ENCODE peak calls at places on chromosomes 13 and 19, in ten cellular contexts. One of them, this sample, is unnamed.

GRCh38 chr19:53980553-53981407 is 10.7 kb upstream of the CACNG6 start:
- DNase-seq in psoas muscle: peak
- DNase-seq in adrenal gland: no peak
- DNase-seq in tibial nerve: no peak
- DNase-seq in AG09319: no peak
- DNase-seq in neural progenitor cell: peak
- DNase-seq in cardiac fibroblast: peak
- DNase-seq in colonic mucosa: peak
- DNase-seq in breast epithelium: no peak
- DNase-seq in lower lobe of right lung: no peak
- DNase-seq in this sample: peak

GRCh38 chr13:110397445-110397844 is 90.4 kb downstream of the COL4A2 start:
- DNase-seq in psoas muscle: no peak
- DNase-seq in adrenal gland: no peak
- DNase-seq in tibial nerve: peak
- DNase-seq in AG09319: no peak
- DNase-seq in neural progenitor cell: no peak
- DNase-seq in cardiac fibroblast: peak
- DNase-seq in colonic mucosa: no peak
- DNase-seq in breast epithelium: peak
- DNase-seq in lower lobe of right lung: no peak
- DNase-seq in this sample: no peak

GRCh38 chr13:39257642-39258041 is 219.4 kb downstream of the NHLRC3 start:
- DNase-seq in psoas muscle: no peak
- DNase-seq in adrenal gland: no peak
- DNase-seq in tibial nerve: no peak
- DNase-seq in AG09319: no peak
- DNase-seq in neural progenitor cell: no peak
- DNase-seq in cardiac fibroblast: no peak
- DNase-seq in colonic mucosa: no peak
- DNase-seq in breast epithelium: no peak
- DNase-seq in lower lobe of right lung: no peak
- DNase-seq in this sample: no peak

GRCh38 chr19:33688657-33688992 is 66.9 kb downstream of the CHST8 start:
- DNase-seq in psoas muscle: no peak
- DNase-seq in adrenal gland: no peak
- DNase-seq in tibial nerve: no peak
- DNase-seq in AG09319: no peak
- DNase-seq in neural progenitor cell: no peak
- DNase-seq in cardiac fibroblast: no peak
- DNase-seq in colonic mucosa: no peak
- DNase-seq in breast epithelium: no peak
- DNase-seq in lower lobe of right lung: no peak
- DNase-seq in this sample: no peak

GRCh38 chr13:21069561-21070004 is 8.2 kb upstream of the LATS2 start:
- DNase-seq in psoas muscle: no peak
- DNase-seq in adrenal gland: no peak
- DNase-seq in tibial nerve: peak
- DNase-seq in AG09319: peak
- DNase-seq in neural progenitor cell: no peak
- DNase-seq in cardiac fibroblast: peak
- DNase-seq in colonic mucosa: no peak
- DNase-seq in breast epithelium: no peak
- DNase-seq in lower lobe of right lung: no peak
- DNase-seq in this sample: no peak

GRCh38 chr19:8396563-8397203 is 6.5 kb downstream of the RAB11B start:
- DNase-seq in psoas muscle: peak
- DNase-seq in adrenal gland: peak
- DNase-seq in tibial nerve: peak
- DNase-seq in AG09319: no peak
- DNase-seq in neural progenitor cell: peak
- DNase-seq in cardiac fibroblast: peak
- DNase-seq in colonic mucosa: peak
- DNase-seq in breast epithelium: peak
- DNase-seq in lower lobe of right lung: peak
- DNase-seq in this sample: peak

GRCh38 chr19:2782357-2782935 is 627 bp downstream of the SGTA start:
- DNase-seq in psoas muscle: no peak
- DNase-seq in adrenal gland: no peak
- DNase-seq in tibial nerve: no peak
- DNase-seq in AG09319: no peak
- DNase-seq in neural progenitor cell: no peak
- DNase-seq in cardiac fibroblast: peak
- DNase-seq in colonic mucosa: peak
- DNase-seq in breast epithelium: no peak
- DNase-seq in lower lobe of right lung: no peak
- DNase-seq in this sample: no peak

GRCh38 chr19:37306383-37306963 is 64.4 kb upstream of the ZNF527 start:
- DNase-seq in psoas muscle: peak
- DNase-seq in adrenal gland: no peak
- DNase-seq in tibial nerve: no peak
- DNase-seq in AG09319: no peak
- DNase-seq in neural progenitor cell: no peak
- DNase-seq in cardiac fibroblast: no peak
- DNase-seq in colonic mucosa: no peak
- DNase-seq in breast epithelium: no peak
- DNase-seq in lower lobe of right lung: no peak
- DNase-seq in this sample: no peak

GRCh38 chr19:6772028-6772865 is at the start of gene VAV1:
- DNase-seq in psoas muscle: peak
- DNase-seq in adrenal gland: no peak
- DNase-seq in tibial nerve: no peak
- DNase-seq in AG09319: no peak
- DNase-seq in neural progenitor cell: no peak
- DNase-seq in cardiac fibroblast: no peak
- DNase-seq in colonic mucosa: peak
- DNase-seq in breast epithelium: no peak
- DNase-seq in lower lobe of right lung: peak
- DNase-seq in this sample: no peak

GRCh38 chr13:98751397-98752110 is 918 bp downstream of the SLC15A1 start:
- DNase-seq in psoas muscle: no peak
- DNase-seq in adrenal gland: no peak
- DNase-seq in tibial nerve: no peak
- DNase-seq in AG09319: no peak
- DNase-seq in neural progenitor cell: peak
- DNase-seq in cardiac fibroblast: peak
- DNase-seq in colonic mucosa: no peak
- DNase-seq in breast epithelium: no peak
- DNase-seq in lower lobe of right lung: no peak
- DNase-seq in this sample: peak
- TF ChIP-seq CTCF in psoas muscle: no peak
- TF ChIP-seq CTCF in adrenal gland: no peak
- TF ChIP-seq CTCF in tibial nerve: no peak
- TF ChIP-seq CTCF in AG09319: no peak
- TF ChIP-seq CTCF in neural progenitor cell: no peak
- TF ChIP-seq CTCF in cardiac fibroblast: no peak
- TF ChIP-seq CTCF in colonic mucosa: no peak
- TF ChIP-seq CTCF in breast epithelium: no peak
- TF ChIP-seq CTCF in lower lobe of right lung: no peak
- TF ChIP-seq CTCF in this sample: no peak

DNA sequence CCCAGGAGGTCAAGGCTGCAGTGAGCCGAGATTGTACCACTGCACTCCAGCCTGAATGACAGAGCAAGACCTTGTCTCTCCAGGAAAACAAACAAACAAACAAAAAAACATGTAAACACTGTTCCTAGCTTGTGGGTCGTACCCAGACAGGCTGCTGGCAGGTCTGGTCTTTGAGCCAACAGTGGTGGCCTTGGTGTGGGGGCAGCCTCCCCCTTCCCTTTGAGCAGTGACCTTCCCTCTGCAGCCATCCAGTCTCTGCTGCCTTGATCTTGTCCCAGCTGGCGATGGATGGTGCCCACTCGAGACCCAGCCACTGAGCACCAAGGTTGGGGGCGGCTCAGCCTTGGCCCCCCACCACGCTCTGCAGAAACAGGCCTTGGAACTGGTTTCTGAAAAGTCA is 143.3 kb downstream of the KDM4B start:
- DNase-seq in psoas muscle: no peak
- DNase-seq in adrenal gland: no peak
- DNase-seq in tibial nerve: no peak
- DNase-seq in AG09319: no peak
- DNase-seq in neural progenitor cell: no peak
- DNase-seq in cardiac fibroblast: no peak
- DNase-seq in colonic mucosa: no peak
- DNase-seq in breast epithelium: no peak
- DNase-seq in lower lobe of right lung: no peak
- DNase-seq in this sample: no peak
- TF ChIP-seq CTCF in psoas muscle: no peak
- TF ChIP-seq CTCF in adrenal gland: no peak
- TF ChIP-seq CTCF in tibial nerve: no peak
- TF ChIP-seq CTCF in AG09319: no peak
- TF ChIP-seq CTCF in neural progenitor cell: no peak
- TF ChIP-seq CTCF in cardiac fibroblast: no peak
- TF ChIP-seq CTCF in colonic mucosa: no peak
- TF ChIP-seq CTCF in breast epithelium: no peak
- TF ChIP-seq CTCF in lower lobe of right lung: no peak
- TF ChIP-seq CTCF in this sample: no peak

GRCh38 chr19:5016268-5016667 is 47.4 kb downstream of the KDM4B start:
- DNase-seq in psoas muscle: no peak
- DNase-seq in adrenal gland: no peak
- DNase-seq in tibial nerve: no peak
- DNase-seq in AG09319: no peak
- DNase-seq in neural progenitor cell: no peak
- DNase-seq in cardiac fibroblast: no peak
- DNase-seq in colonic mucosa: no peak
- DNase-seq in breast epithelium: no peak
- DNase-seq in lower lobe of right lung: no peak
- DNase-seq in this sample: no peak

GRCh38 chr19:5014941-5015340 is 46.0 kb downstream of the KDM4B start:
- DNase-seq in psoas muscle: no peak
- DNase-seq in adrenal gland: no peak
- DNase-seq in tibial nerve: no peak
- DNase-seq in AG09319: no peak
- DNase-seq in neural progenitor cell: no peak
- DNase-seq in cardiac fibroblast: no peak
- DNase-seq in colonic mucosa: no peak
- DNase-seq in breast epithelium: no peak
- DNase-seq in lower lobe of right lung: no peak
- DNase-seq in this sample: no peak

GRCh38 chr19:5011476-5012238 is 42.7 kb downstream of the KDM4B start:
- DNase-seq in psoas muscle: no peak
- DNase-seq in adrenal gland: no peak
- DNase-seq in tibial nerve: no peak
- DNase-seq in AG09319: no peak
- DNase-seq in neural progenitor cell: no peak
- DNase-seq in cardiac fibroblast: no peak
- DNase-seq in colonic mucosa: no peak
- DNase-seq in breast epithelium: no peak
- DNase-seq in lower lobe of right lung: no peak
- DNase-seq in this sample: no peak

GRCh38 chr19:5013761-5014160 is 44.8 kb downstream of the KDM4B start:
- DNase-seq in psoas muscle: no peak
- DNase-seq in adrenal gland: no peak
- DNase-seq in tibial nerve: no peak
- DNase-seq in AG09319: no peak
- DNase-seq in neural progenitor cell: no peak
- DNase-seq in cardiac fibroblast: no peak
- DNase-seq in colonic mucosa: no peak
- DNase-seq in breast epithelium: no peak
- DNase-seq in lower lobe of right lung: no peak
- DNase-seq in this sample: no peak

DNA sequence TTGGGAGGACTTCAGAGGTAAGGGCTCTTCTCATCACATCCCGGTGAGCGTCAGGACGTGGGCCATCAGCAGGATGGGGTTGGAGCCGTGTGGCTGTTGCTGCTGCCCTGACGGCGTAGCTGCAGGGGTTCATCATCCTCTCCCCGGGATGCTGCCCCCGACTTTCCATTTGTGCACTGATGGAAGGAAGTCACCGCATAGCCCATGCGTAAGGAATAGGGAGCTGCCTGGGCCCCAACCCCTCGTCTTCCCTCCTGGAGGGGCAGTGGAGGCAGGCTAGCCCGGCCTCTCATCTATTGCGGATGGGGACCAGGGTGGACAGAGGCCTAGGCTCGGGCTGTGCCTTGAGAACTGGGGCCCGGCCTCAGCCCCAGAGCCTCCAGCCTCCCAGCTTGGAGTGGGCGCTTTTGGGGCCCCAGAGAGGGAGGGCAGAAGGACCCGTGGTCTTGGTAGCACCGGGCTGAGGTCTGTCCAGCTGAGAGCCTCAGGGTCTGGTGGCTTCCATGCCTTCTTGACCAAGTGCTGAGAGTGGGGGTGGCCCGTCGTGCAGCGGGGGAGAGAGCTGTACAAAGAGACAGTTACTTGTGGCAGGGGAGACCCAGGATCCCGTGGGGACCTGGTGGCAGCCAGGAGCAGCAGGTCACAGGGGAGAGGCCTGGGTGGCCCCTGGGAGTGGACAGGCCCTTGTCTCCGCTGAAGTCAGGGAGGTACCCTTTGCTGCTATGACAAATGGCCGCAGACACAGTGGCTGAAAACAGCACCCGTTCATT is 44.0 kb downstream of the KDM4B start:
- DNase-seq in psoas muscle: no peak
- DNase-seq in adrenal gland: no peak
- DNase-seq in tibial nerve: no peak
- DNase-seq in AG09319: no peak
- DNase-seq in neural progenitor cell: no peak
- DNase-seq in cardiac fibroblast: no peak
- DNase-seq in colonic mucosa: no peak
- DNase-seq in breast epithelium: no peak
- DNase-seq in lower lobe of right lung: no peak
- DNase-seq in this sample: no peak
- TF ChIP-seq CTCF in psoas muscle: no peak
- TF ChIP-seq CTCF in adrenal gland: no peak
- TF ChIP-seq CTCF in tibial nerve: no peak
- TF ChIP-seq CTCF in AG09319: no peak
- TF ChIP-seq CTCF in neural progenitor cell: no peak
- TF ChIP-seq CTCF in cardiac fibroblast: no peak
- TF ChIP-seq CTCF in colonic mucosa: no peak
- TF ChIP-seq CTCF in breast epithelium: no peak
- TF ChIP-seq CTCF in lower lobe of right lung: no peak
- TF ChIP-seq CTCF in this sample: no peak

GRCh38 chr13:62767473-62767872 is 1351.8 kb upstream of the PCDH20 start:
- DNase-seq in psoas muscle: no peak
- DNase-seq in adrenal gland: no peak
- DNase-seq in tibial nerve: no peak
- DNase-seq in AG09319: no peak
- DNase-seq in neural progenitor cell: no peak
- DNase-seq in cardiac fibroblast: no peak
- DNase-seq in colonic mucosa: no peak
- DNase-seq in breast epithelium: no peak
- DNase-seq in lower lobe of right lung: no peak
- DNase-seq in this sample: no peak
- TF ChIP-seq CTCF in psoas muscle: no peak
- TF ChIP-seq CTCF in adrenal gland: no peak
- TF ChIP-seq CTCF in tibial nerve: no peak
- TF ChIP-seq CTCF in AG09319: no peak
- TF ChIP-seq CTCF in neural progenitor cell: no peak
- TF ChIP-seq CTCF in cardiac fibroblast: no peak
- TF ChIP-seq CTCF in colonic mucosa: no peak
- TF ChIP-seq CTCF in breast epithelium: no peak
- TF ChIP-seq CTCF in lower lobe of right lung: no peak
- TF ChIP-seq CTCF in this sample: no peak